ENCODE peak calls at places on chromosomes 2 and 18, in six cellular contexts. C, E, I, Q, B and J are unnamed samples.

GRCh38 chr18:79754831-79755351 is 42.8 kb upstream of the KCNG2 start:
- DNase-seq in E (no peak), I (no peak), Q (no peak), B (no peak), C (no peak), J (no peak)

GRCh38 chr2:233764761-233765160 is 4.7 kb downstream of the UGT1A1 start:
- DNase-seq in E (no peak), B (no peak), I (no peak), Q (no peak), C (no peak), J (no peak)

GRCh38 chr2:54239427-54239826 is 16.6 kb downstream of the TSPYL6 start:
- DNase-seq in E (no peak), B (peak; percentile 93), Q (no peak), I (no peak), C (peak; percentile 95), J (no peak)

GRCh38 chr2:233118601-233119000 is 58.5 kb downstream of the INPP5D start:
- DNase-seq in E (no peak), Q (no peak), B (no peak), C (no peak), I (no peak), J (no peak)

GRCh38 chr2:231241755-231242507 is 43.5 kb downstream of the ARMC9 start:
- DNase-seq in B (no peak), E (no peak), C (no peak), Q (no peak), I (no peak), J (no peak)

GRCh38 chr2:36172828-36173227 is 182.8 kb upstream of the CRIM1 start:
- DNase-seq in C (no peak), B (peak; percentile 6), Q (no peak), E (no peak), I (no peak), J (no peak)

GRCh38 chr18:2540575-2540974 is 30.7 kb downstream of the METTL4 start:
- DNase-seq in Q (no peak), C (peak; percentile 20), B (no peak), E (no peak), I (no peak), J (no peak)

GRCh38 chr2:96423281-96423680 is 81.9 kb downstream of the NEURL3 start:
- DNase-seq in E (no peak), C (peak; percentile 26), Q (no peak), I (no peak), B (no peak), J (no peak)

GRCh38 chr2:8607591-8607990 is 74.3 kb upstream of the ID2 start:
- DNase-seq in B (peak; percentile 91), I (no peak), E (no peak), Q (no peak), C (peak; percentile 93), J (no peak)

GRCh38 chr2:48504647-48505327 is 25.2 kb upstream of the STON1 start:
- DNase-seq in Q (no peak), C (peak; percentile 70), B (peak; percentile 54), I (peak; percentile 17), E (no peak), J (no peak)

GRCh38 chr18:42446195-42446594 is 491.2 kb downstream of the PIK3C3 start:
- DNase-seq in Q (no peak), B (peak; percentile 98), I (no peak), E (no peak), C (peak; percentile 98), J (no peak)

GRCh38 chr2:201520201-201520600 is 68.7 kb downstream of the STRADB start:
- DNase-seq in B (peak; percentile 46), I (no peak), E (no peak), C (peak; percentile 61), Q (no peak), J (no peak)

GRCh38 chr2:126657636-126658315 is 1.8 kb downstream of the GYPC start:
- DNase-seq in E (peak; percentile 61), B (peak; percentile 96), C (peak; percentile 98), I (peak; percentile 83), Q (peak; percentile 81), J (no peak)

GRCh38 chr2:118980573-118980972 is 38.6 kb downstream of the MARCO start:
- DNase-seq in I (no peak), Q (no peak), B (no peak), C (no peak), E (no peak), J (no peak)

GRCh38 chr2:1869987-1870386 is 125.7 kb upstream of the PXDN start:
- DNase-seq in E (no peak), Q (no peak), I (no peak), B (peak; percentile 46), C (peak; percentile 62), J (no peak)

GRCh38 chr2:46131-46470 is 204 bp downstream of the FAM110C start:
- DNase-seq in Q (peak; percentile 48), B (no peak), I (peak; percentile 29), C (no peak), E (no peak), J (no peak)
- TF ChIP-seq EZH2 in Q (no peak), B (peak; percentile 47), I (peak; percentile 73), C (no peak), E (no peak), J (no peak)

GRCh38 chr18:63317982-63318881 is 1.3 kb downstream of the BCL2 start:
- DNase-seq in Q (peak; percentile 92), E (no peak), B (no peak), C (no peak), I (peak; percentile 61), J (no peak)
- TF ChIP-seq EZH2 in Q (no peak), E (no peak), B (peak; percentile 68), C (no peak), I (no peak), J (no peak)

GRCh38 chr2:176136375-176137248 is 7.1 kb downstream of the HOXD8 start:
- DNase-seq in C (no peak), I (peak; percentile 54), Q (peak; percentile 66), B (no peak), E (no peak), J (no peak)
- TF ChIP-seq EZH2 in C (peak; percentile 41), I (peak; percentile 30), Q (peak; percentile 89), B (peak; percentile 79), E (no peak), J (no peak)

GRCh38 chr2:108987111-108987510 is 1.9 kb downstream of the EDAR start:
- DNase-seq in Q (no peak), C (no peak), I (no peak), B (no peak), E (no peak), J (no peak)

GRCh38 chr2:108993095-108993937 is 4.3 kb upstream of the EDAR start:
- DNase-seq in B (no peak), I (no peak), Q (no peak), C (no peak), E (no peak), J (no peak)

GRCh38 chr2:108983610-108984009 is 5.4 kb downstream of the EDAR start:
- DNase-seq in Q (no peak), I (no peak), C (no peak), B (no peak), E (no peak), J (no peak)

GRCh38 chr2:108988796-108989713 is at the start of gene EDAR:
- DNase-seq in Q (peak; percentile 87), E (no peak), B (peak; percentile 31), I (peak; percentile 77), C (peak; percentile 36), J (no peak)

GRCh38 chr2:108988076-108988795 is 784 bp downstream of the EDAR start:
- DNase-seq in I (no peak), B (no peak), C (no peak), Q (no peak), E (no peak), J (no peak)
- TF ChIP-seq EZH2 in I (no peak), B (no peak), C (no peak), Q (no peak), E (no peak), J (no peak)

GRCh38 chr2:218983971-218984238 is 1.1 kb downstream of the FEV start:
- DNase-seq in Q (no peak), I (no peak), B (no peak), C (no peak), E (no peak), J (no peak)

GRCh38 chr2:218983263-218983970 is 1.6 kb downstream of the FEV start:
- DNase-seq in I (no peak), Q (peak; percentile 38), E (no peak), C (no peak), B (no peak), J (no peak)

GRCh38 chr2:218981390-218982311 is 3.3 kb downstream of the FEV start:
- DNase-seq in Q (peak; percentile 67), C (peak; percentile 20), B (peak; percentile 6), E (no peak), I (peak; percentile 55), J (no peak)

GRCh38 chr2:218980800-218981389 is 4.1 kb downstream of the FEV start:
- DNase-seq in I (no peak), E (no peak), C (no peak), B (no peak), Q (peak; percentile 37), J (no peak)

GRCh38 chr2:218982312-218983262 is 2.4 kb downstream of the FEV start:
- DNase-seq in B (no peak), I (no peak), E (no peak), C (no peak), Q (peak; percentile 47), J (no peak)
- TF ChIP-seq EZH2 in B (peak; percentile 23), I (no peak), E (no peak), C (peak; percentile 98), Q (peak; percentile 98), J (no peak)

DNA sequence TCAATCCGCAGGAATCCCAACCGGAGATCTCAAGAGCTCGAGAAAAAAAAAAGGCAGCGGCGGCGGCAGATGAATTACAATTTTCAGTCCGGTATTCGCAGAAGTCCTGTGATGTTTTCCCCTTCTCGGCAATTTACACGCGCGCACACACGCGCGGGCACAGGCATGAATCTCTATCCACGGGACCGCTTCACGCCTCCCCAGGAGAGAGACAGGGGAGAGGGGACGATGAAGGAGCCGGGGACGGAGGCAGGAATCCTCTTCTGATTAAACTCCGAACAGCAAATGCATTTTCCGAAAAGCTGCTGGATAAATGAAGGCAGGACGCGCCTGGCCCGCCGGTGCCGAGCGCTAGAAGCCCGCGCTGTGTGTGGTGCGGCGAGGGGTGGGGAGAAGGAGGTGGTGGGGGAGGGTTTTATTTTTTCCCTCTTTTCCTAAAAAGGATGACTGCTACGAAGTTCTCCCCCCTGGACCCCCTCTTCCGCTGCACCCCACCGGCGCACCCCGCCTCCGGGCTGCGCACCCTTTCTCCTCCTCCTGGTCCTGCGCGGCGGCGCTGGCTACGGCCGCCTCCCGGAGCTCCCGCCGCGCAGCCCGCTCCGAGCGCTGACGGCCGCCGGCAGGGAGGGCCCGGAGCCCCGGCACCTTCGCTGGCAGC is at the start of gene BCL2:
- DNase-seq in C (peak; percentile 39), E (no peak), B (peak; percentile 18), I (peak; percentile 16), Q (peak; percentile 62), J (no peak)
- TF ChIP-seq EZH2 in C (no peak), E (no peak), B (no peak), I (no peak), Q (no peak), J (no peak)

GRCh38 chr2:26610504-26611335 is 30.4 kb downstream of the CIB4 start:
- DNase-seq in Q (no peak), I (no peak), B (no peak), C (no peak), E (no peak), J (no peak)
- TF ChIP-seq EZH2 in Q (no peak), I (no peak), B (no peak), C (peak; percentile 56), E (no peak), J (no peak)